ENCODE peak calls at places on chromosome 3, in five cellular contexts. T, G, D, S and Z are unnamed samples.

GRCh38 chr3:118817748-118818165 is 216.9 kb downstream of the IGSF11 start:
- DNase-seq in T (peak), G (no peak), D (peak), S (peak), Z (peak)

GRCh38 chr3:78204977-78205376 is 1165.1 kb downstream of the ROBO2 start:
- DNase-seq in T (peak), G (no peak), D (no peak), S (no peak), Z (no peak)

GRCh38 chr3:50632450-50632849 is 15.5 kb downstream of the MAPKAPK3 start:
- DNase-seq in T (no peak), G (no peak), D (no peak), S (no peak), Z (no peak)

GRCh38 chr3:30659270-30660127 is 53.1 kb downstream of the TGFBR2 start:
- DNase-seq in T (no peak), G (no peak), D (peak), S (no peak), Z (no peak)

GRCh38 chr3:125165189-125165947 is 47.2 kb downstream of the SLC12A8 start:
- DNase-seq in T (peak), G (peak), D (peak), S (peak), Z (peak)

GRCh38 chr3:36434682-36435426 is 54.5 kb downstream of the STAC start:
- DNase-seq in T (no peak), G (no peak), D (no peak), S (no peak), Z (no peak)

GRCh38 chr3:188067932-188068331 is 86.0 kb upstream of the LPP start:
- DNase-seq in T (no peak), G (no peak), D (no peak), S (no peak), Z (no peak)

GRCh38 chr3:165444745-165445144 is 248.6 kb upstream of the SLITRK3 start:
- DNase-seq in T (no peak), G (no peak), D (no peak), S (no peak), Z (no peak)

GRCh38 chr3:190862209-190863118 is at the start of gene GMNC:
- DNase-seq in T (peak), G (peak), D (peak), S (no peak), Z (peak)

DNA sequence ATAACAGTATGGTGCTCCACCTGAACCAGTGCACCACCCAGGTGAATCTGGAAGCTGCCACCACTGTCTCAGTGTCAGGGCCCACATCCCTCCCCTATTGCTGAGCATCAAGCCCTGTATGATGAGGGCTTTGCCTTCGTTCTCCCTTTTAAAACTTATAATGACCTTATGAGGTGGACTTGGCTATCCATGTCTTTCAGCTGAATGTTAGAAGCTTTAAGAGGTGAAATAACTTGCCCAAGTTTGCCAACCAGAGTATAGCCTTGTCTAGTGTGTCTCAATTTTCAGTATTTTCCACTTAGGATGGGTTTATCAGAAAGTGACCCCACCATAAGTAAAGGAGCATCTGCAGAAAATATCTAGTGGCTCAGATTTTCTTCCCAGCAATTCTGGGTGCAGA is 87.8 kb downstream of the SHOX2 start:
- DNase-seq in T (no peak), G (no peak), D (no peak), S (no peak), Z (no peak)
- H3K4me3 ChIP-seq in T (no peak), G (no peak), D (no peak), S (no peak), Z (no peak)

DNA sequence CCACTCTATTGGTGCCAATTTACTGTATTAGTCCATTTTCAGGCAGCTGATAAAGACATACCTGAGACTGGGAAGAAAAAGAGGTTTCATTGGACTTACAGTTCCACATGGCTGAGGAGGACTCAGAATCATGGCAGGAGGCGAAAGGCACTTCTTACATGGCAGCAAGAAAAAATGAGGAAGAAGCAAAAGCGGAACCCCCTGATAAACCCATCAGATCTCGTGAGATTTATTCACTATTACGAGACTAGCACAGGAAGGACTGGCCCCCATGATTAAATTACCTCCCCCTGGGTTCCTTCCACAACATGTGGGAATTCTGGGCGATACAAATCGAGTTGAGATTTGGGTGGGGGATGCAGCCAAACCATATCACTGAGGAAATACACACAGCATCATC is 63.1 kb downstream of the EFCAB12 start:
- DNase-seq in T (no peak), G (no peak), D (no peak), S (no peak), Z (no peak)
- H3K4me3 ChIP-seq in T (no peak), G (no peak), D (no peak), S (no peak), Z (no peak)

GRCh38 chr3:38164966-38165721 is at the start of gene OXSR1:
- DNase-seq in T (peak), G (peak), D (peak), S (peak), Z (peak)

GRCh38 chr3:38164136-38164965 is 986 bp upstream of the OXSR1 start:
- DNase-seq in T (no peak), G (no peak), D (no peak), S (no peak), Z (no peak)

GRCh38 chr3:38163117-38163870 is 2.0 kb upstream of the OXSR1 start:
- DNase-seq in T (peak), G (no peak), D (peak), S (peak), Z (peak)

GRCh38 chr3:38168151-38168987 is 3.0 kb downstream of the OXSR1 start:
- DNase-seq in T (no peak), G (no peak), D (no peak), S (no peak), Z (no peak)

DNA sequence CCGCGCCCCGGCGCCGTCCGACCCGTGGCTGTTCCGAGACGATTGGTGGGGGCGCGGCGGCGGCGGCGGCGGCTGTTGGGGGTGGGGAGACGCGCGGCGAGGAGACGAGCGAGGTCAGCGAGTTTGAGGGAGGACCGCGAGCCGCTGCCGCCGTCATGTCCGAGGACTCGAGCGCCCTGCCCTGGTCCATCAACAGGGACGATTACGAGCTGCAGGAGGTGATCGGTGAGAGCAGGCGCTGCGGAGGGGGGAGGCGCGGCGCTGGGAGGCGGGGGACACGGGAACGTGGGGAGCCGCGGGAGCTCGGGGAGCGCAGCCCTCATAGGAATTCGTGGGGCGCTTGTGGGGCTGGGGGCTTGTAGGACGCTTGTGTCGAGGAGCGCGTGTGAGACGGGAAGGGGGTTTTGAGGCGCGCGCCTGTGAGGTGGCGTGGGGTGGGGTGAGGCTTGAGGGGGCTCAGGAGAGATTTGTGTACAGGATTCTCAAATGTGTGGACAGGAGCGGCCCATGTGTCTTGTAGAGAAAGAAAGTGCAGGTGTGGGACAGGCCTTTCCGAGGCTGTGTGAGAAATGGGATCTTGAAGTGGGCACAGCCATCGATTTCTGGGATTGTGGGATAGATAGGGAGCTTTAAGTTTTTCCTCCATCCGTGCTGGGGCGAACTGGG is 518 bp downstream of the OXSR1 start:
- DNase-seq in T (no peak), G (no peak), D (no peak), S (peak), Z (no peak)
- H3K4me3 ChIP-seq in T (peak), G (peak), D (peak), S (peak), Z (peak)

DNA sequence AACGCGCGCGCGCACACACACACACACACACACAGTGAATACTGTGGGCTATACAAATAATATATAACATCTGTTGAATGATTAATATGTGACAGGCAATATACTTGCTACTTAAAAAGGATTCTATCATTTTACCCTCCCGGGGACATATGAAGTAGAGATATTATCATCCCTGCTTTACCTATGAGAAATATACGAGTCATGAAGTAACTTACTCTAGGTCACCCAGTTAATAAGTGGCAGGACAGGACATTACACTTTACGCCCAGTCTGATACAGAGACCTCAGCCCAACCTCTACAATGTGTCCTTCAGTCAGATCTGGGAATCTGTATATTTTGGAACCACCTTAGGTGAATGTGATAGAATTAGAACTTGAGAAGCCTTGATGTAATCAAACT is 55.4 kb downstream of the CCDC54 start:
- DNase-seq in T (no peak), G (no peak), D (no peak), S (no peak), Z (no peak)
- H3K4me3 ChIP-seq in T (peak), G (no peak), D (no peak), S (no peak), Z (no peak)

GRCh38 chr3:58576716-58577115 is 475 bp downstream of the FAM107A start:
- DNase-seq in T (no peak), G (no peak), D (no peak), S (no peak), Z (no peak)

GRCh38 chr3:58575986-58576652 is 1.1 kb downstream of the FAM107A start:
- DNase-seq in T (no peak), G (no peak), D (no peak), S (no peak), Z (no peak)

GRCh38 chr3:58574682-58575081 is 2.5 kb downstream of the FAM107A start:
- DNase-seq in T (no peak), G (no peak), D (no peak), S (no peak), Z (no peak)

GRCh38 chr3:58578873-58579272 is 1.7 kb upstream of the FAM107A start:
- DNase-seq in T (no peak), G (no peak), D (no peak), S (no peak), Z (no peak)

GRCh38 chr3:58577269-58577821 is at the start of gene FAM107A:
- DNase-seq in T (peak), G (peak), D (no peak), S (no peak), Z (no peak)
- H3K4me3 ChIP-seq in T (no peak), G (no peak), D (no peak), S (no peak), Z (no peak)

GRCh38 chr3:115875460-115875859 is 252.2 kb downstream of the GAP43 start:
- DNase-seq in T (no peak), G (no peak), D (no peak), S (no peak), Z (no peak)

GRCh38 chr3:115877647-115877934 is 254.3 kb downstream of the GAP43 start:
- DNase-seq in T (no peak), G (no peak), D (no peak), S (no peak), Z (no peak)

DNA sequence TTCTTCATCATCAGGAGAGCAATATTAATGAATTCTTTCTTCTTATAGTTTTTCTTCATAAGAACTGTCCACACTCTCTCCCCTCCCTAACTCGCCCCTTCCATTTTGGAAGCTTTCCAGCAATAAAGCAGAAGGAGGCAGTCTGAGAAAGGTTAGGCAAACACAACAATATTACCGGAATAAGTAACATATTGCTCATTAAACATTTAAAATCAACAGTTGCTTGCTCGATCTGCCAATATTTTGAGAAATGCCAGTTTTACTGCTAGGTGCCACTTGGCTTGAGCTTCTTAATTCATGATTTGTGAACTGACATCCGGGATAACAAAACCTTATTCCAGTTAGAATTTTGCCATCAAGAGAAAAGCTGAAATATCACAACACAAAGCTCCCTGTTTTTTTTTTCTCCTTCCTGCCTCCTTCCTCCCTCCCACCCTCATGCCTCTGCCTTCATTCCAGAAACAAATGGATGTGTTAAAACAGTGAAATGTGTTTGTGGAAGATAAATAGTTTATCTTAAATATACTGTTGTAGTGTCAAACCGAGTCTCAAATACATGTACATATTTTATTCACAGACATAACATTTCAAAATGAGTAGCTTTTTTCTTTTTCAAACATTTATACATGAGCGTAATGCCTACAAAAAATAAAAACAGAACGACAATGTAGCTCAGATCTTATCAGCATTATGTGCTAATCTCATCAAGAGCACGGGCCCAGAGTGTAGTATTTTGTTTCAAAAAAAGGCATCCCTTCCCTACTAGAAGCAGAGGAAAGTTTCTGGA is 253.7 kb downstream of the GAP43 start:
- DNase-seq in T (no peak), G (no peak), D (no peak), S (no peak), Z (no peak)
- H3K4me3 ChIP-seq in T (no peak), G (no peak), D (no peak), S (no peak), Z (no peak)

DNA sequence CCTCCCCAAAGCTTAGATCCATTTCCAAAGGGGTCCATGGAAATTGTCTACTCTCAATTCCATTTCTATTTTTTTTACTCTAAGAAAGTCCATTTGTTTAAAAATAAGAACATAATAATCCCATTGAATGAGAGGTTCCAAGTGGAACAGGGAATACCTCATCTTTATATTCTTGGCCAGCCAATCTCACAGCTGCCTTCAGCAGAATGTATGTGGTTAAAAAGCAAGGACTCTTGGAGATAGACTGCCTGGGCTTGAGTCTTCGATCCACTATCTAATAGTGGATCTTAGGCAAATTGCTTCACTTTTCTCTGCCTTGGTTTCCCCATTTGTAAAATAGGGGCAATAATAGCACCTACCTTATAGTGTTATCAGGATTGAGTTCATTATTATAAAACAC is 24.5 kb upstream of the CAPN7 start:
- DNase-seq in T (no peak), G (no peak), D (no peak), S (no peak), Z (no peak)
- H3K4me3 ChIP-seq in T (no peak), G (no peak), D (no peak), S (no peak), Z (no peak)